ENCODE peak calls at places on chromosomes 1 and 21, in nine cellular contexts. H is PC-3; Q is cardiac fibroblast; A is heart right ventricle; U is fibroblast of villous mesenchyme; D is activated T-cell treated with anti-CD3 and anti-CD28 coated beads, Interleukin-2, amount 50 U/mL, for 72 hours; S is EH; N is adrenal gland; R is germinal center. I is an unnamed sample.

GRCh38 chr1:68217060-68217554 is 15.2 kb downstream of the WLS start:
- DNase-seq in H (no peak), Q (no peak), A (no peak), U (no peak), D (no peak), S (no peak), N (no peak), R (no peak), I (no peak)

GRCh38 chr1:160978510-160978927 is 23.9 kb upstream of the ITLN2 start:
- DNase-seq in H (peak), Q (no peak), A (no peak), U (no peak), D (no peak), S (no peak), N (peak), R (no peak), I (no peak)

GRCh38 chr1:19622204-19622603 is 21.9 kb upstream of the NBL1 start:
- DNase-seq in H (no peak), Q (peak), A (no peak), U (no peak), D (no peak), S (peak), N (no peak), R (no peak), I (peak)

GRCh38 chr1:51969038-51969705 is 21.3 kb downstream of the RAB3B start:
- DNase-seq in H (peak), Q (peak), A (no peak), U (peak), D (no peak), S (peak), N (peak), R (no peak), I (peak)

GRCh38 chr1:204475651-204476432 is 18.8 kb downstream of the PIK3C2B start:
- DNase-seq in H (no peak), Q (no peak), A (no peak), U (no peak), D (no peak), S (no peak), N (peak), R (no peak), I (no peak)

GRCh38 chr1:30526652-30527345 is 196.6 kb downstream of the MATN1 start:
- DNase-seq in H (no peak), Q (no peak), A (no peak), U (no peak), D (no peak), S (no peak), N (no peak), R (no peak), I (no peak)

GRCh38 chr1:177315270-177315669 is 144.5 kb downstream of the BRINP2 start:
- DNase-seq in H (peak), Q (peak), A (no peak), U (peak), D (no peak), S (no peak), N (no peak), R (no peak), I (peak)

GRCh38 chr1:35708179-35708891 is 10.3 kb downstream of the C1orf216 start:
- DNase-seq in H (no peak), Q (no peak), A (no peak), U (no peak), D (peak), S (peak), N (no peak), R (no peak), I (no peak)

GRCh38 chr1:205270764-205271163 is 43.0 kb downstream of the TMCC2 start:
- DNase-seq in H (peak), Q (peak), A (no peak), U (no peak), D (no peak), S (peak), N (peak), R (no peak), I (peak)

GRCh38 chr1:242876021-242876420 is 351.5 kb upstream of the PLD5 start:
- DNase-seq in H (peak), Q (no peak), A (no peak), U (no peak), D (no peak), S (no peak), N (no peak), R (no peak), I (peak)

GRCh38 chr21:40770435-40771055 is 76.4 kb downstream of the DSCAM start:
- DNase-seq in H (no peak), Q (no peak), A (no peak), U (no peak), D (no peak), S (no peak), N (no peak), R (no peak), I (no peak)

GRCh38 chr1:183304466-183305122 is 113.6 kb downstream of the NMNAT2 start:
- DNase-seq in H (peak), Q (no peak), A (no peak), U (no peak), D (no peak), S (peak), N (no peak), R (no peak), I (no peak)

GRCh38 chr1:45508295-45509151 is 8.4 kb downstream of the MMACHC start:
- DNase-seq in H (no peak), Q (peak), A (no peak), U (no peak), D (no peak), S (peak), N (no peak), R (no peak), I (no peak)

GRCh38 chr1:233281711-233282581 is 13.6 kb downstream of the PCNX2 start:
- DNase-seq in H (peak), Q (peak), A (no peak), U (peak), D (peak), S (peak), N (no peak), R (no peak), I (no peak)

GRCh38 chr21:45555557-45556301 is 13.5 kb upstream of the SLC19A1 start:
- DNase-seq in H (peak), Q (peak), A (peak), U (peak), D (peak), S (peak), N (peak), R (peak), I (peak)

GRCh38 chr21:44299085-44299457 is 782 bp upstream of the PFKL start:
- DNase-seq in H (peak), Q (peak), A (no peak), U (no peak), D (no peak), S (no peak), N (no peak), R (no peak), I (peak)

GRCh38 chr1:31394628-31395193 is 18.3 kb upstream of the SERINC2 start:
- DNase-seq in H (peak), Q (peak), A (peak), U (peak), D (peak), S (peak), N (peak), R (peak), I (peak)

GRCh38 chr1:218025454-218025853 is 259.6 kb upstream of the RRP15 start:
- DNase-seq in H (peak), Q (no peak), A (no peak), U (peak), D (no peak), S (peak), N (no peak), R (no peak), I (peak)

GRCh38 chr1:36083635-36084501 is at the start of gene TEKT2:
- DNase-seq in H (no peak), Q (no peak), A (no peak), U (peak), D (no peak), S (peak), N (peak), R (peak), I (no peak)

GRCh38 chr1:88983791-88984552 is 8.5 kb downstream of the KYAT3 start:
- DNase-seq in H (peak), Q (peak), A (no peak), U (peak), D (no peak), S (peak), N (no peak), R (peak), I (peak)

GRCh38 chr1:6519935-6520621 is 28.6 kb upstream of the PLEKHG5 start:
- DNase-seq in H (no peak), Q (peak), A (no peak), U (peak), D (no peak), S (peak), N (peak), R (no peak), I (peak)

GRCh38 chr1:25837253-25837875 is 17.6 kb downstream of the MTFR1L start:
- DNase-seq in H (peak), Q (peak), A (no peak), U (peak), D (no peak), S (no peak), N (no peak), R (no peak), I (peak)

GRCh38 chr21:46256501-46256994 is 28.0 kb upstream of the LSS start:
- DNase-seq in H (no peak), Q (no peak), A (peak), U (no peak), D (no peak), S (no peak), N (peak), R (no peak), I (no peak)

GRCh38 chr1:8652607-8653046 is 164.8 kb downstream of the RERE start:
- DNase-seq in H (no peak), Q (no peak), A (no peak), U (no peak), D (no peak), S (no peak), N (peak), R (no peak), I (no peak)

GRCh38 chr1:12452262-12452661 is 165.7 kb downstream of the DHRS3 start:
- DNase-seq in H (no peak), Q (no peak), A (no peak), U (no peak), D (no peak), S (no peak), N (no peak), R (no peak), I (no peak)

GRCh38 chr1:44501022-44501910 is 96.2 kb downstream of the RNF220 start:
- DNase-seq in H (no peak), Q (no peak), A (peak), U (no peak), D (no peak), S (no peak), N (no peak), R (no peak), I (no peak)

GRCh38 chr21:43752758-43753438 is 23.2 kb downstream of the CSTB start:
- DNase-seq in H (no peak), Q (no peak), A (no peak), U (no peak), D (no peak), S (no peak), N (no peak), R (no peak), I (no peak)

GRCh38 chr1:3697810-3698209 is 45.5 kb downstream of the TP73 start:
- DNase-seq in H (no peak), Q (no peak), A (no peak), U (no peak), D (no peak), S (no peak), N (no peak), R (no peak), I (no peak)

GRCh38 chr1:175363046-175363445 is 170.5 kb upstream of the KIAA0040 start:
- DNase-seq in H (peak), Q (no peak), A (no peak), U (no peak), D (no peak), S (no peak), N (no peak), R (no peak), I (peak)

GRCh38 chr1:118944133-118944532 is 44.0 kb downstream of the TBX15 start:
- DNase-seq in H (peak), Q (peak), A (no peak), U (no peak), D (no peak), S (peak), N (no peak), R (no peak), I (no peak)

GRCh38 chr21:44793269-44794030 is 8.2 kb downstream of the UBE2G2 start:
- DNase-seq in H (peak), Q (peak), A (peak), U (peak), D (peak), S (peak), N (peak), R (peak), I (peak)

GRCh38 chr1:154218545-154218944 is 2.2 kb upstream of the UBAP2L start:
- DNase-seq in H (no peak), Q (no peak), A (no peak), U (no peak), D (no peak), S (no peak), N (no peak), R (no peak), I (no peak)

GRCh38 chr1:246506440-246506784 is 667 bp downstream of the SMYD3 start:
- DNase-seq in H (peak), Q (no peak), A (no peak), U (no peak), D (no peak), S (no peak), N (no peak), R (no peak), I (no peak)

GRCh38 chr1:145846191-145846590 is 761 bp downstream of the NUDT17 start:
- DNase-seq in H (peak), Q (peak), A (no peak), U (peak), D (peak), S (peak), N (peak), R (peak), I (no peak)

GRCh38 chr1:32426489-32427255 is 32.4 kb upstream of the BSDC1 start:
- DNase-seq in H (peak), Q (no peak), A (no peak), U (peak), D (no peak), S (peak), N (peak), R (peak), I (peak)

GRCh38 chr1:41423511-41424191 is 60.8 kb downstream of the EDN2 start:
- DNase-seq in H (peak), Q (no peak), A (peak), U (no peak), D (no peak), S (no peak), N (peak), R (no peak), I (no peak)

GRCh38 chr1:115306146-115306545 is 31.9 kb downstream of the NGF start:
- DNase-seq in H (no peak), Q (no peak), A (no peak), U (no peak), D (no peak), S (no peak), N (no peak), R (no peak), I (no peak)

GRCh38 chr1:18326171-18326950 is 154.4 kb upstream of the KLHDC7A start:
- DNase-seq in H (no peak), Q (no peak), A (no peak), U (no peak), D (no peak), S (no peak), N (no peak), R (no peak), I (no peak)